ENCODE peak calls at places on chromosomes 7 and 10, in four cellular contexts. C, J, D and T are unnamed samples.

GRCh38 chr7:129168219-129168991 is 20.0 kb upstream of the SMO start:
- DNase-seq in D (peak), J (peak), C (no peak), T (peak)

GRCh38 chr10:79293841-79294705 is 53.2 kb upstream of the PPIF start:
- DNase-seq in J (no peak), D (no peak), C (peak), T (no peak)

GRCh38 chr7:118076564-118076963 is 107.4 kb upstream of the LSM8 start:
- DNase-seq in D (no peak), C (no peak), J (no peak), T (no peak)

GRCh38 chr10:32530231-32530630 is 84.3 kb downstream of the CCDC7 start:
- DNase-seq in D (no peak), J (no peak), C (no peak), T (no peak)

GRCh38 chr7:27593226-27593625 is 69.5 kb downstream of the HIBADH start:
- DNase-seq in C (no peak), D (no peak), J (no peak), T (no peak)

GRCh38 chr10:30041394-30042105 is 17.8 kb downstream of the JCAD start:
- DNase-seq in D (no peak), J (no peak), C (no peak), T (no peak)

GRCh38 chr10:119502618-119503155 is 39.8 kb downstream of the RGS10 start:
- DNase-seq in C (no peak), J (no peak), D (no peak), T (no peak)

GRCh38 chr7:151012921-151013347 is 11.4 kb downstream of the ATG9B start:
- DNase-seq in J (peak), D (peak), C (peak), T (peak)

GRCh38 chr10:24724381-24725228 is 918 bp upstream of the ARHGAP21 start:
- DNase-seq in D (peak), J (peak), C (peak), T (peak)

GRCh38 chr10:119341236-119342016 is 134.1 kb downstream of the GRK5 start:
- DNase-seq in D (peak), J (no peak), C (peak), T (no peak)

GRCh38 chr10:71342850-71343773 is 24.1 kb downstream of the SLC29A3 start:
- DNase-seq in J (no peak), C (no peak), D (no peak), T (no peak)

GRCh38 chr10:13105184-13105583 is 5.2 kb downstream of the OPTN start:
- DNase-seq in C (no peak), D (no peak), J (no peak), T (no peak)

GRCh38 chr10:33229944-33230267 is 104.6 kb downstream of the NRP1 start:
- DNase-seq in J (no peak), D (no peak), C (no peak), T (peak)

GRCh38 chr10:116108106-116108505 is 164.9 kb downstream of the GFRA1 start:
- DNase-seq in C (no peak), J (no peak), D (no peak), T (no peak)

GRCh38 chr7:129702761-129703338 is 91.3 kb downstream of the NRF1 start:
- DNase-seq in C (no peak), J (no peak), D (no peak), T (no peak)

GRCh38 chr10:3708830-3709229 is 76.2 kb downstream of the KLF6 start:
- DNase-seq in C (peak), D (no peak), J (no peak), T (no peak)

GRCh38 chr10:119940487-119940886 is 48.0 kb downstream of the SEC23IP start:
- DNase-seq in J (no peak), D (no peak), C (peak), T (no peak)

GRCh38 chr7:27112960-27113949 is 10.8 kb upstream of the HOXA2 start:
- DNase-seq in C (no peak), D (peak), J (no peak), T (peak)